ENCODE peak calls at places on chromosomes 11 and 22, in seven cellular contexts. Y is retina; Z is CD4-positive, CD25-positive, alpha-beta regulatory T cell; U is stimulated activated CD4-positive, alpha-beta T cell treated with anti-CD3 and anti-CD28 coated beads, Interleukin-15, amount 100 ng/mL, for 24 hours; T is head of caudate nucleus; M is left colon; P is GM04504. I is an unnamed sample.

GRCh38 chr11:130175898-130176297 is 16.3 kb downstream of the ST14 start:
- DNase-seq in M (no peak), P (no peak), Z (no peak), T (no peak), Y (no peak), U (no peak), I (no peak)

GRCh38 chr22:45826520-45826919 is 150.4 kb downstream of the WNT7B start:
- DNase-seq in T (no peak), Y (no peak), U (no peak), M (no peak), Z (no peak), P (no peak), I (no peak)

GRCh38 chr11:396511-396947 is 2.5 kb downstream of the PKP3 start:
- DNase-seq in Z (peak; percentile 29), M (no peak), U (no peak), Y (no peak), T (no peak), P (no peak), I (no peak)

GRCh38 chr11:3913921-3914320 is 58.5 kb downstream of the STIM1 start:
- DNase-seq in Z (no peak), U (no peak), P (no peak), M (no peak), Y (no peak), T (no peak), I (no peak)

GRCh38 chr11:91981995-91982394 is 242.6 kb upstream of the FAT3 start:
- DNase-seq in Z (no peak), Y (no peak), M (peak; percentile 47), T (no peak), U (no peak), P (peak; percentile 99), I (peak; percentile 90)

GRCh38 chr11:96388891-96389603 is 665 bp downstream of the CCDC82 start:
- DNase-seq in Z (no peak), U (no peak), M (no peak), Y (no peak), P (no peak), T (no peak), I (peak; percentile 32)

GRCh38 chr11:117654856-117655255 is 142.2 kb downstream of the DSCAML1 start:
- DNase-seq in Z (no peak), M (no peak), P (no peak), U (no peak), T (no peak), Y (no peak), I (no peak)

GRCh38 chr11:68968306-68969255 is 12.2 kb downstream of the MRGPRD start:
- DNase-seq in T (no peak), P (no peak), U (no peak), Z (no peak), M (peak; percentile 8), Y (no peak), I (no peak)

GRCh38 chr11:10526974-10527918 is 13.7 kb downstream of the RNF141 start:
- DNase-seq in M (no peak), U (no peak), P (no peak), T (peak; percentile 71), Y (no peak), Z (peak; percentile 35), I (no peak)

GRCh38 chr22:22201185-22201924 is 43.2 kb upstream of the VPREB1 start:
- DNase-seq in Z (peak; percentile 61), T (peak; percentile 55), U (no peak), P (no peak), Y (peak; percentile 65), M (peak; percentile 34), I (no peak)

GRCh38 chr22:47337161-47337621 is 574.7 kb downstream of the TBC1D22A start:
- DNase-seq in Y (no peak), T (peak; percentile 33), Z (peak; percentile 16), P (peak; percentile 72), M (no peak), U (no peak), I (no peak)

GRCh38 chr11:64626637-64627036 is 35.6 kb downstream of the SLC22A12 start:
- DNase-seq in Z (no peak), M (no peak), P (no peak), U (no peak), Y (no peak), T (no peak), I (no peak)

GRCh38 chr22:39309364-39309861 is 10.0 kb downstream of the RPL3 start:
- DNase-seq in Y (no peak), P (no peak), M (no peak), U (peak; percentile 38), T (no peak), Z (no peak), I (no peak)

GRCh38 chr11:105219269-105219668 is 79.7 kb upstream of the CARD18 start:
- DNase-seq in U (peak; percentile 4), M (no peak), P (no peak), Y (no peak), Z (no peak), T (no peak), I (no peak)

GRCh38 chr11:48052183-48053040 is 72.1 kb downstream of the PTPRJ start:
- DNase-seq in Z (no peak), Y (no peak), T (no peak), U (no peak), P (no peak), M (peak; percentile 54), I (no peak)

GRCh38 chr22:30459206-30460052 is 12.4 kb downstream of the SEC14L3 start:
- DNase-seq in Z (no peak), M (no peak), P (no peak), T (no peak), Y (no peak), U (no peak), I (no peak)

GRCh38 chr11:96279421-96280290 is 63.3 kb downstream of the MAML2 start:
- DNase-seq in Z (no peak), P (no peak), Y (no peak), T (peak; percentile 29), U (no peak), M (peak; percentile 48), I (no peak)

GRCh38 chr11:44246726-44247125 is 63.2 kb downstream of the ALX4 start:
- DNase-seq in U (no peak), T (no peak), Z (no peak), Y (no peak), M (no peak), P (peak; percentile 48), I (no peak)

GRCh38 chr11:110345756-110346155 is 49.3 kb upstream of the RDX start:
- DNase-seq in U (no peak), P (no peak), T (no peak), Y (no peak), M (no peak), Z (peak; percentile 76), I (no peak)

GRCh38 chr11:72045849-72046248 is 34.5 kb downstream of the NUMA1 start:
- DNase-seq in Z (no peak), M (no peak), P (no peak), U (no peak), T (peak; percentile 31), Y (peak; percentile 24), I (no peak)

GRCh38 chr22:39738746-39739145 is 154.8 kb downstream of the ENTHD1 start:
- DNase-seq in Z (no peak), P (peak; percentile 6), U (no peak), M (no peak), T (no peak), Y (no peak), I (peak; percentile 15)

GRCh38 chr11:61021661-61022212 is 50.3 kb downstream of the CD6 start:
- DNase-seq in Z (peak; percentile 88), T (no peak), M (peak; percentile 61), Y (no peak), P (no peak), U (peak; percentile 89), I (no peak)

GRCh38 chr22:43714104-43714503 is 98.0 kb downstream of the EFCAB6 start:
- DNase-seq in P (no peak), T (no peak), Y (no peak), Z (no peak), M (no peak), U (no peak), I (no peak)

GRCh38 chr11:133951484-133952198 is 5.1 kb downstream of the IGSF9B start:
- DNase-seq in T (no peak), M (no peak), U (no peak), P (no peak), Z (no peak), Y (no peak), I (no peak)

GRCh38 chr11:90229791-90230190 is 6.9 kb upstream of the CHORDC1 start:
- DNase-seq in P (no peak), Y (no peak), U (no peak), T (no peak), M (no peak), Z (no peak), I (no peak)

I was measured in HS-5.